ENCODE peak calls at places on chromosomes 7 and 10, in six cellular contexts. W is A549, S is tibial nerve, O is heart left ventricle, E is breast epithelium, D is gastrocnemius medialis. R is an unnamed sample.

GRCh38 chr10:97718659-97719142 is 5.2 kb downstream of the MARVELD1 start:
- DNase-seq in W (peak), S (peak), D (peak), E (peak), O (no peak), R (peak)

GRCh38 chr7:621572-622285 is 102.1 kb upstream of the PDGFA start:
- DNase-seq in E (no peak), D (no peak), S (no peak), W (no peak), O (no peak), R (no peak)

GRCh38 chr10:96891840-96892239 is 59.7 kb downstream of the LCOR start:
- DNase-seq in E (no peak), O (no peak), S (no peak), W (no peak), D (no peak), R (no peak)

GRCh38 chr7:76269895-76270294 is 32.6 kb upstream of the HSPB1 start:
- DNase-seq in W (no peak), E (no peak), S (no peak), O (no peak), D (no peak), R (no peak)

GRCh38 chr10:49592726-49593563 is 17.2 kb upstream of the SLC18A3 start:
- DNase-seq in O (no peak), D (no peak), W (peak), E (no peak), S (no peak), R (peak)

GRCh38 chr7:107506683-107507339 is 37.0 kb downstream of the GPR22 start:
- DNase-seq in W (no peak), O (peak), E (peak), D (no peak), S (no peak), R (no peak)

GRCh38 chr10:131786756-131787605 is 113.8 kb upstream of the PPP2R2D start:
- DNase-seq in W (peak), O (no peak), D (no peak), S (no peak), E (no peak), R (no peak)

GRCh38 chr7:71746004-71746403 is 614.1 kb downstream of the GALNT17 start:
- DNase-seq in D (no peak), O (no peak), W (no peak), S (no peak), E (no peak), R (no peak)

GRCh38 chr7:22477876-22478450 is 22.0 kb downstream of the STEAP1B start:
- DNase-seq in E (no peak), D (no peak), S (no peak), O (no peak), W (no peak), R (no peak)

GRCh38 chr10:75651452-75651851 is 220.0 kb downstream of the LRMDA start:
- DNase-seq in W (peak), S (no peak), E (no peak), O (no peak), D (no peak), R (no peak)

GRCh38 chr10:23174075-23174973 is 17.8 kb upstream of the PTF1A start:
- DNase-seq in W (no peak), S (no peak), D (no peak), O (no peak), E (no peak), R (no peak)

GRCh38 chr7:730501-731439 is 3.7 kb upstream of the PRKAR1B start:
- DNase-seq in O (no peak), D (no peak), W (no peak), E (peak), S (no peak), R (no peak)

GRCh38 chr7:123773499-123773898 is 24.7 kb upstream of the WASL start:
- DNase-seq in O (no peak), E (no peak), S (no peak), D (no peak), W (peak), R (no peak)

GRCh38 chr7:2288503-2288902 is 25.7 kb downstream of the SNX8 start:
- DNase-seq in W (no peak), O (no peak), D (no peak), E (no peak), S (no peak), R (no peak)

GRCh38 chr10:117175215-117175900 is 21.9 kb upstream of the KCNK18 start:
- DNase-seq in D (no peak), S (no peak), O (no peak), E (no peak), W (peak), R (peak)

GRCh38 chr10:49360271-49361177 is 35.4 kb downstream of the DRGX start:
- DNase-seq in E (no peak), S (no peak), D (no peak), W (no peak), O (peak), R (no peak)

GRCh38 chr10:49310901-49311561 is 12.1 kb downstream of the C10orf71 start:
- DNase-seq in O (no peak), D (no peak), W (no peak), S (no peak), E (no peak), R (no peak)

GRCh38 chr7:26930845-26931244 is 66.5 kb upstream of the SKAP2 start:
- DNase-seq in S (no peak), D (no peak), O (no peak), E (no peak), W (no peak), R (no peak)

GRCh38 chr7:140225562-140226249 is 48.9 kb upstream of the KDM7A start:
- DNase-seq in E (no peak), S (no peak), D (no peak), O (no peak), W (no peak), R (no peak)

GRCh38 chr10:103278862-103279298 is 1.9 kb downstream of the INA start:
- DNase-seq in W (peak), O (peak), E (no peak), D (no peak), S (no peak), R (no peak)

GRCh38 chr7:30445770-30446169 is 32.8 kb downstream of the NOD1 start:
- DNase-seq in E (no peak), W (peak), O (peak), S (peak), D (peak), R (peak)

GRCh38 chr10:83908987-83909386 is 230.3 kb upstream of the GHITM start:
- DNase-seq in O (no peak), D (no peak), E (no peak), S (no peak), W (no peak), R (no peak)

GRCh38 chr7:43630466-43630865 is 47.6 kb downstream of the STK17A start:
- DNase-seq in S (no peak), W (no peak), E (no peak), O (no peak), D (no peak), R (no peak)
- TF ChIP-seq CTCF in S (no peak), W (no peak), E (no peak), O (no peak), D (no peak), R (no peak)

DNA sequence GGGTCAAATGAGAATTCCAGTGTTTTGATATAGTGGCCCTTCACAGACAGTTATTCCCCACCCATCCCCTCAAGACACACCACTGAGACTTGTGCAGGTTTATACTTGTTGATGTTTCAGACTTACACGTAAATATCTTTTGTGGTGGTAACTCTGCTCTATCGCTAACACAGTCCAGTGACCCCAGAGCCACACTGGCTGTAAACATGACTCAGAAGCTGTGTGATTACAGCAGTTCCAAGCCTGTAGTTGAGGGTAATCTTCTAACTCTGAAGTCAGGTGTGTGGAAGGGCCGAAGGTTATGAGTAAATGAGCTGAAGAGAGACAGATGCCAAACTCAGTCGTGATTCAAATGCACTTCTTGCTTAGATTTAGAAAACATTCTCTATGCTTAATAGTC is 19.4 kb downstream of the NOBOX start:
- DNase-seq in S (no peak), E (no peak), W (peak), D (no peak), O (no peak), R (peak)
- H3K4me3 ChIP-seq in S (no peak), E (no peak), W (no peak), D (no peak), O (no peak), R (no peak)

GRCh38 chr7:91940572-91941341 is at the start of gene AKAP9:
- DNase-seq in O (peak), E (peak), D (peak), S (peak), W (peak), R (peak)
- TF ChIP-seq POLR2A in O (peak), E (peak), D (peak), S (peak), W (peak), R (no peak)

DNA sequence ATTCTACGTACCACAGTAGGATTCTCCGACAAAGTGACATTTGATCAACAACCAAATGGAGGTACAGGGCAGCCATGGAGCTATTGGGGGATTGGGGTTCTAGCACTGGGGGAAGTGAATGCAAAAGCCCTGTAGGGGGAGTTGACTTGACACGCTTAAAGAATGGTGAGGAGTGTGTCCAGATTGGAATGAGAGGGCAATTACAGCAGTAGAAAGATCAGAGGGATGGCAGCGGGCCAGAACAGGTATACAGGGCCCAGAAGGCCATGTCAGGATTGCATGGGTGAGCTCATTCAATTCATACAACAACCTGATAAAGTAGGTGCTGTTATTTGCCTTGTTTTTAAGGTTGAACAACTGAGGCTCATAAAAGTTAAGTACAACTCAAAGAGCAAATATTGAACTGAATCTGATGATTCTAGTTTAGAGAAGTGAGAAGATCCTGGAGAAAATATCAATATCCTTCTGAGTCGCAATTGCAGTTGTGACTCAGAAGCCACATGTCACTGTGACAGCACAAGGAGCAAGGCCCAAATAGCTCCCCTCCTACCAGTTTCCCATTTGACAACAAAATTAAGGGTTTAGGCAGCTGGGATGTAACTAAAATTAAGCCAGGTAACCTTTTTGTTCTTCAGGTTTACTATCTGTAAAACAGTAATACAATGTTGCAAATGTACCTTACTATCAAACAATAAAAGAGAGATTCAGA is 28.0 kb upstream of the CTTNBP2 start:
- DNase-seq in S (no peak), W (no peak), O (no peak), D (no peak), E (no peak), R (no peak)
- TF ChIP-seq CTCF in S (no peak), W (no peak), O (no peak), D (no peak), E (no peak), R (no peak)

GRCh38 chr10:71241114-71241898 is 28.9 kb downstream of the UNC5B start:
- DNase-seq in O (no peak), S (no peak), W (no peak), E (no peak), D (no peak), R (no peak)
- H3K4me3 ChIP-seq in O (no peak), S (no peak), W (no peak), E (no peak), D (no peak), R (no peak)